ENCODE peak calls at places on chromosome 5, in five cellular contexts. One of them, this sample, is unnamed.

GRCh38 chr5:180358179-180358578 is 5.0 kb upstream of the GFPT2 start:
- DNase-seq in stimulated activated CD4-positive, alpha-beta T cell treated with anti-CD3 and anti-CD28 coated beads, Interleukin-1b, Interleukin-23, amount 100 ng/mL, for 1 hour: no peak
- DNase-seq in C1 segment of cervical spinal cord: no peak
- DNase-seq in NCI-H1105: no peak
- DNase-seq in posterior cingulate gyrus: no peak
- DNase-seq in this sample: no peak

GRCh38 chr5:36378551-36378950 is 76.8 kb upstream of the RANBP3L start:
- DNase-seq in NCI-H1105: no peak
- DNase-seq in posterior cingulate gyrus: no peak
- DNase-seq in C1 segment of cervical spinal cord: no peak
- DNase-seq in stimulated activated CD4-positive, alpha-beta T cell treated with anti-CD3 and anti-CD28 coated beads, Interleukin-1b, Interleukin-23, amount 100 ng/mL, for 1 hour: no peak
- DNase-seq in this sample: no peak

GRCh38 chr5:134252671-134253070 is 26.8 kb upstream of the PPP2CA start:
- DNase-seq in stimulated activated CD4-positive, alpha-beta T cell treated with anti-CD3 and anti-CD28 coated beads, Interleukin-1b, Interleukin-23, amount 100 ng/mL, for 1 hour: no peak
- DNase-seq in NCI-H1105: no peak
- DNase-seq in posterior cingulate gyrus: no peak
- DNase-seq in C1 segment of cervical spinal cord: no peak
- DNase-seq in this sample: peak; percentile 59

GRCh38 chr5:133839721-133840120 is 128.7 kb downstream of the C5orf15 start:
- DNase-seq in C1 segment of cervical spinal cord: peak; percentile 17
- DNase-seq in stimulated activated CD4-positive, alpha-beta T cell treated with anti-CD3 and anti-CD28 coated beads, Interleukin-1b, Interleukin-23, amount 100 ng/mL, for 1 hour: no peak
- DNase-seq in NCI-H1105: peak; percentile 48
- DNase-seq in posterior cingulate gyrus: peak; percentile 49
- DNase-seq in this sample: no peak

GRCh38 chr5:78497573-78498533 is 137.4 kb downstream of the SCAMP1 start:
- DNase-seq in posterior cingulate gyrus: no peak
- DNase-seq in C1 segment of cervical spinal cord: no peak
- DNase-seq in stimulated activated CD4-positive, alpha-beta T cell treated with anti-CD3 and anti-CD28 coated beads, Interleukin-1b, Interleukin-23, amount 100 ng/mL, for 1 hour: no peak
- DNase-seq in NCI-H1105: no peak
- DNase-seq in this sample: no peak

GRCh38 chr5:102858808-102859207 is 103.7 kb downstream of the PAM start:
- DNase-seq in stimulated activated CD4-positive, alpha-beta T cell treated with anti-CD3 and anti-CD28 coated beads, Interleukin-1b, Interleukin-23, amount 100 ng/mL, for 1 hour: no peak
- DNase-seq in posterior cingulate gyrus: no peak
- DNase-seq in NCI-H1105: no peak
- DNase-seq in C1 segment of cervical spinal cord: no peak
- DNase-seq in this sample: peak; percentile 63

GRCh38 chr5:43233946-43234345 is 41.9 kb downstream of the NIM1K start:
- DNase-seq in NCI-H1105: no peak
- DNase-seq in C1 segment of cervical spinal cord: no peak
- DNase-seq in stimulated activated CD4-positive, alpha-beta T cell treated with anti-CD3 and anti-CD28 coated beads, Interleukin-1b, Interleukin-23, amount 100 ng/mL, for 1 hour: no peak
- DNase-seq in posterior cingulate gyrus: no peak
- DNase-seq in this sample: no peak

GRCh38 chr5:111463304-111463703 is 49.0 kb downstream of the STARD4 start:
- DNase-seq in stimulated activated CD4-positive, alpha-beta T cell treated with anti-CD3 and anti-CD28 coated beads, Interleukin-1b, Interleukin-23, amount 100 ng/mL, for 1 hour: no peak
- DNase-seq in NCI-H1105: peak; percentile 42
- DNase-seq in posterior cingulate gyrus: no peak
- DNase-seq in C1 segment of cervical spinal cord: no peak
- DNase-seq in this sample: no peak

GRCh38 chr5:9337908-9338307 is 208.0 kb downstream of the SEMA5A start:
- DNase-seq in C1 segment of cervical spinal cord: peak; percentile 6
- DNase-seq in posterior cingulate gyrus: no peak
- DNase-seq in NCI-H1105: no peak
- DNase-seq in stimulated activated CD4-positive, alpha-beta T cell treated with anti-CD3 and anti-CD28 coated beads, Interleukin-1b, Interleukin-23, amount 100 ng/mL, for 1 hour: no peak
- DNase-seq in this sample: peak; percentile 85

GRCh38 chr5:44885903-44886302 is 77.2 kb downstream of the MRPS30 start:
- DNase-seq in posterior cingulate gyrus: no peak
- DNase-seq in stimulated activated CD4-positive, alpha-beta T cell treated with anti-CD3 and anti-CD28 coated beads, Interleukin-1b, Interleukin-23, amount 100 ng/mL, for 1 hour: no peak
- DNase-seq in C1 segment of cervical spinal cord: no peak
- DNase-seq in NCI-H1105: no peak
- DNase-seq in this sample: no peak

GRCh38 chr5:109645591-109646236 is 44.0 kb upstream of the MAN2A1 start:
- DNase-seq in stimulated activated CD4-positive, alpha-beta T cell treated with anti-CD3 and anti-CD28 coated beads, Interleukin-1b, Interleukin-23, amount 100 ng/mL, for 1 hour: no peak
- DNase-seq in posterior cingulate gyrus: peak; percentile 81
- DNase-seq in NCI-H1105: peak; percentile 61
- DNase-seq in C1 segment of cervical spinal cord: peak; percentile 47
- DNase-seq in this sample: no peak

GRCh38 chr5:6377582-6378127 is 692 bp downstream of the MED10 start:
- DNase-seq in NCI-H1105: peak; percentile 4
- DNase-seq in C1 segment of cervical spinal cord: no peak
- DNase-seq in posterior cingulate gyrus: peak; percentile 44
- DNase-seq in stimulated activated CD4-positive, alpha-beta T cell treated with anti-CD3 and anti-CD28 coated beads, Interleukin-1b, Interleukin-23, amount 100 ng/mL, for 1 hour: no peak
- DNase-seq in this sample: no peak